ENCODE peak calls at places on chromosomes 13 and 19, in six cellular contexts. One of them, this sample, is unnamed.

GRCh38 chr13:34884366-34884765 is 57.7 kb upstream of the NBEA start:
- DNase-seq in breast epithelium: no peak
- DNase-seq in A549: no peak
- DNase-seq in fibroblast of mammary gland: no peak
- DNase-seq in astrocyte: no peak
- DNase-seq in IMR-90: no peak
- DNase-seq in this sample: no peak

GRCh38 chr19:41324921-41325639 is 15.1 kb downstream of the CCDC97 start:
- DNase-seq in breast epithelium: peak; percentile 53
- DNase-seq in A549: peak; percentile 79
- DNase-seq in fibroblast of mammary gland: peak; percentile 95
- DNase-seq in astrocyte: peak; percentile 77
- DNase-seq in IMR-90: peak; percentile 90
- DNase-seq in this sample: peak; percentile 79

GRCh38 chr13:74132152-74132767 is 1.9 kb downstream of the KLF12 start:
- DNase-seq in breast epithelium: no peak
- DNase-seq in A549: no peak
- DNase-seq in fibroblast of mammary gland: no peak
- DNase-seq in astrocyte: peak; percentile 24
- DNase-seq in IMR-90: peak; percentile 39
- DNase-seq in this sample: peak; percentile 62

GRCh38 chr13:41222259-41222852 is 28.0 kb upstream of the KBTBD7 start:
- DNase-seq in breast epithelium: no peak
- DNase-seq in A549: peak; percentile 48
- DNase-seq in fibroblast of mammary gland: peak; percentile 64
- DNase-seq in astrocyte: peak; percentile 23
- DNase-seq in IMR-90: peak; percentile 40
- DNase-seq in this sample: peak; percentile 75

GRCh38 chr13:79485014-79485441 is 4.1 kb downstream of the NDFIP2 start:
- DNase-seq in breast epithelium: no peak
- DNase-seq in A549: peak; percentile 87
- DNase-seq in fibroblast of mammary gland: peak; percentile 81
- DNase-seq in astrocyte: peak; percentile 92
- DNase-seq in IMR-90: peak; percentile 83
- DNase-seq in this sample: peak; percentile 67

GRCh38 chr19:55703790-55704215 is 28.8 kb downstream of the EPN1 start:
- DNase-seq in breast epithelium: no peak
- DNase-seq in A549: peak; percentile 41
- DNase-seq in fibroblast of mammary gland: peak; percentile 45
- DNase-seq in astrocyte: no peak
- DNase-seq in IMR-90: no peak
- DNase-seq in this sample: no peak

GRCh38 chr13:51317262-51317661 is 22.2 kb upstream of the SERPINE3 start:
- DNase-seq in breast epithelium: no peak
- DNase-seq in A549: peak; percentile 13
- DNase-seq in fibroblast of mammary gland: peak; percentile 92
- DNase-seq in astrocyte: peak; percentile 71
- DNase-seq in IMR-90: peak; percentile 17
- DNase-seq in this sample: no peak

GRCh38 chr19:43551399-43552197 is 18.6 kb downstream of the ZNF575 start:
- DNase-seq in breast epithelium: no peak
- DNase-seq in A549: no peak
- DNase-seq in fibroblast of mammary gland: no peak
- DNase-seq in astrocyte: no peak
- DNase-seq in IMR-90: no peak
- DNase-seq in this sample: no peak

GRCh38 chr13:43293008-43293407 is 269.6 kb downstream of the DNAJC15 start:
- DNase-seq in breast epithelium: no peak
- DNase-seq in A549: no peak
- DNase-seq in fibroblast of mammary gland: no peak
- DNase-seq in astrocyte: no peak
- DNase-seq in IMR-90: no peak
- DNase-seq in this sample: no peak

GRCh38 chr13:113443991-113444390 is 9.3 kb downstream of the ADPRHL1 start:
- DNase-seq in breast epithelium: no peak
- DNase-seq in A549: no peak
- DNase-seq in fibroblast of mammary gland: no peak
- DNase-seq in astrocyte: no peak
- DNase-seq in IMR-90: no peak
- DNase-seq in this sample: no peak

GRCh38 chr19:48868196-48868886 is at the start of gene PLEKHA4:
- DNase-seq in breast epithelium: peak; percentile 66
- DNase-seq in A549: no peak
- DNase-seq in fibroblast of mammary gland: peak; percentile 61
- DNase-seq in astrocyte: no peak
- DNase-seq in IMR-90: peak; percentile 49
- DNase-seq in this sample: peak; percentile 67

GRCh38 chr13:65825039-65825438 is 1405.1 kb downstream of the PCDH9 start:
- DNase-seq in breast epithelium: no peak
- DNase-seq in A549: no peak
- DNase-seq in fibroblast of mammary gland: no peak
- DNase-seq in astrocyte: no peak
- DNase-seq in IMR-90: no peak
- DNase-seq in this sample: no peak

GRCh38 chr13:75324413-75324940 is 157.5 kb downstream of the TBC1D4 start:
- DNase-seq in breast epithelium: no peak
- DNase-seq in A549: no peak
- DNase-seq in fibroblast of mammary gland: no peak
- DNase-seq in astrocyte: no peak
- DNase-seq in IMR-90: peak; percentile 40
- DNase-seq in this sample: no peak

GRCh38 chr13:50521750-50522149 is 321.7 kb downstream of the DLEU7 start:
- DNase-seq in breast epithelium: no peak
- DNase-seq in A549: no peak
- DNase-seq in fibroblast of mammary gland: peak; percentile 61
- DNase-seq in astrocyte: no peak
- DNase-seq in IMR-90: peak; percentile 30
- DNase-seq in this sample: peak; percentile 55

GRCh38 chr19:53394522-53394973 is 401 bp upstream of the ZNF765 start:
- DNase-seq in breast epithelium: peak; percentile 40
- DNase-seq in A549: no peak
- DNase-seq in fibroblast of mammary gland: peak; percentile 62
- DNase-seq in astrocyte: peak; percentile 53
- DNase-seq in IMR-90: peak; percentile 61
- DNase-seq in this sample: no peak

GRCh38 chr13:111204438-111205177 is 89.5 kb downstream of the ARHGEF7 start:
- DNase-seq in breast epithelium: no peak
- DNase-seq in A549: no peak
- DNase-seq in fibroblast of mammary gland: peak; percentile 80
- DNase-seq in astrocyte: peak; percentile 56
- DNase-seq in IMR-90: peak; percentile 84
- DNase-seq in this sample: peak; percentile 76

GRCh38 chr13:100363351-100363750 is 225.2 kb downstream of the GGACT start:
- DNase-seq in breast epithelium: no peak
- DNase-seq in A549: peak; percentile 35
- DNase-seq in fibroblast of mammary gland: peak; percentile 49
- DNase-seq in astrocyte: peak; percentile 74
- DNase-seq in IMR-90: peak; percentile 70
- DNase-seq in this sample: no peak

GRCh38 chr13:20969182-20969581 is 66.6 kb upstream of the XPO4 start:
- DNase-seq in breast epithelium: no peak
- DNase-seq in A549: peak; percentile 48
- DNase-seq in fibroblast of mammary gland: peak; percentile 79
- DNase-seq in astrocyte: peak; percentile 50
- DNase-seq in IMR-90: peak; percentile 68
- DNase-seq in this sample: peak; percentile 51

GRCh38 chr19:35787227-35787799 is 11.9 kb downstream of the ARHGAP33 start:
- DNase-seq in breast epithelium: no peak
- DNase-seq in A549: no peak
- DNase-seq in fibroblast of mammary gland: no peak
- DNase-seq in astrocyte: no peak
- DNase-seq in IMR-90: no peak
- DNase-seq in this sample: no peak

GRCh38 chr19:51811344-51811743 is 16.4 kb downstream of the FPR3 start:
- DNase-seq in breast epithelium: no peak
- DNase-seq in A549: no peak
- DNase-seq in fibroblast of mammary gland: no peak
- DNase-seq in astrocyte: no peak
- DNase-seq in IMR-90: no peak
- DNase-seq in this sample: no peak

GRCh38 chr13:51502206-51502651 is 49.4 kb upstream of the INTS6 start:
- DNase-seq in breast epithelium: no peak
- DNase-seq in A549: no peak
- DNase-seq in fibroblast of mammary gland: peak; percentile 74
- DNase-seq in astrocyte: peak; percentile 37
- DNase-seq in IMR-90: peak; percentile 59
- DNase-seq in this sample: no peak

GRCh38 chr13:23753523-23753922 is 135.7 kb downstream of the MIPEP start:
- DNase-seq in breast epithelium: no peak
- DNase-seq in A549: peak; percentile 69
- DNase-seq in fibroblast of mammary gland: peak; percentile 45
- DNase-seq in astrocyte: peak; percentile 37
- DNase-seq in IMR-90: peak; percentile 68
- DNase-seq in this sample: peak; percentile 51

GRCh38 chr19:40687525-40688016 is 2.9 kb downstream of the NUMBL start:
- DNase-seq in breast epithelium: no peak
- DNase-seq in A549: peak; percentile 73
- DNase-seq in fibroblast of mammary gland: peak; percentile 94
- DNase-seq in astrocyte: peak; percentile 79
- DNase-seq in IMR-90: peak; percentile 86
- DNase-seq in this sample: no peak

GRCh38 chr13:74870865-74871264 is 611.1 kb downstream of the TBC1D4 start:
- DNase-seq in breast epithelium: no peak
- DNase-seq in A549: peak; percentile 19
- DNase-seq in fibroblast of mammary gland: peak; percentile 63
- DNase-seq in astrocyte: no peak
- DNase-seq in IMR-90: no peak
- DNase-seq in this sample: peak; percentile 32

GRCh38 chr13:65917731-65918130 is 1312.4 kb downstream of the PCDH9 start:
- DNase-seq in breast epithelium: no peak
- DNase-seq in A549: no peak
- DNase-seq in fibroblast of mammary gland: peak; percentile 43
- DNase-seq in astrocyte: no peak
- DNase-seq in IMR-90: no peak
- DNase-seq in this sample: no peak

DNA sequence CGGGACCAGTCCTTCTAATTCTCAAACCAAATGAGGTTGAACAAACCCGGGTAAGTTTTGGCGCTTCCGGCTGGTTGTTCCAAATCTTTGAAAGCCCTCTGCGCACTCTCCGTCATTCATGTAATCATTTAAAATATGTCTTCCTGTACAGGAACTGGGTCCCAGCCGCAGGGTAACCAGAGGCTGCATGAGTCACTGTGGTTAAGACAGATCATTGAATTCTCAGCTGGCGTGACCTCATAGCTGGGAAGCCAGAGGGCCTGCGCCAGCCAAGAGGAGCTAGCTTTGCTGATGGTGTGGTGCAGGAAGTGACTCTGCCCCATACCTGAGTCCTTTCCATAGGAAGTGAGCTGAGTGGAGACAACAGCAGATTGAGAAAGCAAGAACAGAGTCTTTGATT is 135.2 kb downstream of the TSHZ3 start:
- DNase-seq in breast epithelium: peak; percentile 94
- DNase-seq in A549: peak; percentile 84
- DNase-seq in fibroblast of mammary gland: peak; percentile 99
- DNase-seq in astrocyte: peak; percentile 100
- DNase-seq in IMR-90: peak; percentile 100
- DNase-seq in this sample: peak; percentile 98
- TF ChIP-seq CTCF in breast epithelium: no peak
- TF ChIP-seq CTCF in A549: no peak
- TF ChIP-seq CTCF in fibroblast of mammary gland: no peak
- TF ChIP-seq CTCF in astrocyte: no peak
- TF ChIP-seq CTCF in IMR-90: no peak
- TF ChIP-seq CTCF in this sample: no peak

DNA sequence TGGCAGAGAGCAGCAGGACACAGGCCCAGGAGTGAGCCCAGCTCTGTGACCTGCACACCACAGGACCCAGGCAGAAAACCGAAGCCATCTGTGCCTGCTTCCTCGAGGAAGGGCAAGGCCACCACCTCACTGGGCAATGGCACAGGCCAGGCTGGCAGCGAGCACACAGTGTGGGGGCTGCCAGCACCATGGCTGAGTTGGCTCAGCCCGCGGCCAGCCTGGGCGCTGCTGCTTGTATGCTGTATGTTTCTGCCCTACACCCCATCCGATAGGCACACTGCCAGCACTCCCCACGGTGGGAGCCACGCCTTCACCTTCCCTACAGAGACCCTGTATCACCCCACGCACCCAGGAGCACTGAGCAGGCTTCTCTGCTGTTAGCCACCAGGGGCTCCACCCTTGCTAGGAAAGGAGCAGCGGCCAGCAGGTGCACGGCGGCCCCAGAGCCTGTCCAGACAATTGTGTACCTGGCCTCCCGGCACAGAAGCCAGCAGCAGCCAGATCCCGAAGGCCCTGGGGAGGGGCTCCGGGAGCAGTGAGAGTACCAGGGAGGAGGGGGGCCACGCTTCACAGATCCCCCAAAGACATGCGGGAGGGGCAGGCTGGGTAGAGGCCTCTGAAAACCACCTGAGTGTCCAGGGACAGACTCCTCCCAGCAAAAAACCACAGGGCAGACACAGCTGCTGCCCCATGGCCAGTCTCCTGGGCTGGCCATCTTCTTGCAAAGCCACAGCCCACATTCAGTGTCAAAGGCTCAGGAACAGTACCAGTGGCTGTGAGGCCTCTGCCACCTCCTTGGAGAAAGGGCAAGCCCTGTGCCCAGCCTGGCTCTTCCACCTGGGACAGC is 56.1 kb downstream of the MLLT1 start:
- DNase-seq in breast epithelium: no peak
- DNase-seq in A549: no peak
- DNase-seq in fibroblast of mammary gland: no peak
- DNase-seq in astrocyte: no peak
- DNase-seq in IMR-90: no peak
- DNase-seq in this sample: no peak
- TF ChIP-seq CTCF in breast epithelium: no peak
- TF ChIP-seq CTCF in A549: no peak
- TF ChIP-seq CTCF in fibroblast of mammary gland: no peak
- TF ChIP-seq CTCF in astrocyte: no peak
- TF ChIP-seq CTCF in IMR-90: no peak
- TF ChIP-seq CTCF in this sample: no peak

GRCh38 chr13:29589967-29590366 is 5.5 kb downstream of the SLC7A1 start:
- DNase-seq in breast epithelium: no peak
- DNase-seq in A549: no peak
- DNase-seq in fibroblast of mammary gland: no peak
- DNase-seq in astrocyte: no peak
- DNase-seq in IMR-90: no peak
- DNase-seq in this sample: no peak
- TF ChIP-seq CTCF in breast epithelium: no peak
- TF ChIP-seq CTCF in A549: no peak
- TF ChIP-seq CTCF in fibroblast of mammary gland: no peak
- TF ChIP-seq CTCF in astrocyte: no peak
- TF ChIP-seq CTCF in IMR-90: peak; percentile 9
- TF ChIP-seq CTCF in this sample: no peak

DNA sequence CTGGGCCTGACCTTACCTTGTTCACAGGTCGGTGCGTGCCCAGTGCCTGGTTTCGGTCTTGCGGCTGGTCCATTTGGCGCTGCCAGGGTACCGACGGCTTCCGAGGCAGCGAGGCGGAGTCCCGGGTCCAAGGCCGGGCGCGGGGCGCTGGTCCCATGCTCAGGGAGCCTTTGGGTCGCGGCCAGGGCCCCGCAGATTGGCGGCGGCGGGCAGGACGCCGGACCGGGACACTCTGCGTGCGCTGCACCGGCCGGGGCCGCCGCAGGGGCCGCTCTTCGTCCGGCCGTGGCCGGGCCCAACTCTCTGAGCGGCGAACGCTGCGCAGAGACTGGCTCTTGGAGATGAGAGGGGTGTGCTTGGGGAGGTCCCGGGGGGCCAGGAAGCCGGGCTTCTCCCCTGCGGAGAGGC is 3.3 kb upstream of the WIZ start:
- DNase-seq in breast epithelium: no peak
- DNase-seq in A549: no peak
- DNase-seq in fibroblast of mammary gland: no peak
- DNase-seq in astrocyte: no peak
- DNase-seq in IMR-90: no peak
- DNase-seq in this sample: no peak
- TF ChIP-seq CTCF in breast epithelium: no peak
- TF ChIP-seq CTCF in A549: no peak
- TF ChIP-seq CTCF in fibroblast of mammary gland: no peak
- TF ChIP-seq CTCF in astrocyte: no peak
- TF ChIP-seq CTCF in IMR-90: peak; percentile 36
- TF ChIP-seq CTCF in this sample: no peak

This sample was measured in MCF 10A.